ENCODE peak calls at places on chromosomes 13 and 19, in nine cellular contexts. One of them, this sample, is unnamed. For H3K27me3, the result is how much of the 10 kb centered on the place peaks cover.

GRCh38 chr19:3055741-3056453 is 6.4 kb downstream of the TLE5 start:
- DNase-seq in lower lobe of right lung: peak
- DNase-seq in aorta: peak
- DNase-seq in spleen: no peak
- DNase-seq in heart right ventricle: no peak
- DNase-seq in ovary: no peak
- DNase-seq in body of pancreas: peak
- DNase-seq in sigmoid colon: no peak
- DNase-seq in neuronal stem cell: no peak
- DNase-seq in this sample: peak

GRCh38 chr19:14369399-14370168 is 11.7 kb upstream of the ADGRE5 start:
- DNase-seq in body of pancreas: no peak
- DNase-seq in heart right ventricle: peak
- DNase-seq in ovary: no peak
- DNase-seq in aorta: peak
- DNase-seq in lower lobe of right lung: no peak
- DNase-seq in neuronal stem cell: no peak
- DNase-seq in sigmoid colon: no peak
- DNase-seq in spleen: no peak
- DNase-seq in this sample: no peak

GRCh38 chr19:40716655-40717324 is at the start of the genes COQ8B and ITPKC:
- DNase-seq in heart right ventricle: peak
- DNase-seq in aorta: peak
- DNase-seq in body of pancreas: peak
- DNase-seq in ovary: peak
- DNase-seq in sigmoid colon: peak
- DNase-seq in lower lobe of right lung: peak
- DNase-seq in neuronal stem cell: peak
- DNase-seq in spleen: peak
- DNase-seq in this sample: peak

GRCh38 chr19:10968527-10969081 is 7.8 kb downstream of the SMARCA4 start:
- DNase-seq in ovary: no peak
- DNase-seq in lower lobe of right lung: no peak
- DNase-seq in neuronal stem cell: no peak
- DNase-seq in spleen: no peak
- DNase-seq in aorta: no peak
- DNase-seq in heart right ventricle: no peak
- DNase-seq in body of pancreas: no peak
- DNase-seq in sigmoid colon: no peak
- DNase-seq in this sample: no peak

GRCh38 chr13:110713981-110714797 is 689 bp downstream of the ING1 start:
- DNase-seq in lower lobe of right lung: peak
- DNase-seq in heart right ventricle: peak
- DNase-seq in neuronal stem cell: peak
- DNase-seq in sigmoid colon: peak
- DNase-seq in aorta: peak
- DNase-seq in spleen: peak
- DNase-seq in ovary: peak
- DNase-seq in body of pancreas: peak
- DNase-seq in this sample: peak

GRCh38 chr13:100298116-100298681 is 209.3 kb downstream of the PCCA start:
- DNase-seq in sigmoid colon: no peak
- DNase-seq in heart right ventricle: no peak
- DNase-seq in body of pancreas: no peak
- DNase-seq in aorta: no peak
- DNase-seq in lower lobe of right lung: no peak
- DNase-seq in ovary: no peak
- DNase-seq in neuronal stem cell: no peak
- DNase-seq in spleen: no peak
- DNase-seq in this sample: no peak

GRCh38 chr19:57210381-57210780 is 19.1 kb downstream of the ZNF264 start:
- DNase-seq in spleen: no peak
- DNase-seq in lower lobe of right lung: no peak
- DNase-seq in aorta: no peak
- DNase-seq in ovary: no peak
- DNase-seq in neuronal stem cell: no peak
- DNase-seq in body of pancreas: no peak
- DNase-seq in sigmoid colon: no peak
- DNase-seq in heart right ventricle: no peak
- DNase-seq in this sample: no peak

GRCh38 chr13:83740622-83741021 is 141.7 kb downstream of the SLITRK1 start:
- DNase-seq in sigmoid colon: no peak
- DNase-seq in neuronal stem cell: no peak
- DNase-seq in body of pancreas: no peak
- DNase-seq in aorta: no peak
- DNase-seq in ovary: no peak
- DNase-seq in heart right ventricle: no peak
- DNase-seq in lower lobe of right lung: no peak
- DNase-seq in spleen: no peak
- DNase-seq in this sample: no peak

GRCh38 chr19:47658431-47659383 is 49.8 kb downstream of the BICRA start:
- DNase-seq in lower lobe of right lung: peak
- DNase-seq in ovary: no peak
- DNase-seq in sigmoid colon: no peak
- DNase-seq in body of pancreas: no peak
- DNase-seq in heart right ventricle: no peak
- DNase-seq in aorta: no peak
- DNase-seq in spleen: no peak
- DNase-seq in neuronal stem cell: no peak
- DNase-seq in this sample: peak

GRCh38 chr19:30743702-30744101 is 371.5 kb downstream of the ZNF536 start:
- DNase-seq in neuronal stem cell: no peak
- DNase-seq in lower lobe of right lung: no peak
- DNase-seq in sigmoid colon: no peak
- DNase-seq in ovary: no peak
- DNase-seq in body of pancreas: no peak
- DNase-seq in heart right ventricle: no peak
- DNase-seq in aorta: no peak
- DNase-seq in spleen: no peak
- DNase-seq in this sample: no peak

GRCh38 chr13:86581711-86582110 is 782.5 kb upstream of the SLITRK6 start:
- DNase-seq in sigmoid colon: no peak
- DNase-seq in neuronal stem cell: no peak
- DNase-seq in spleen: no peak
- DNase-seq in lower lobe of right lung: no peak
- DNase-seq in aorta: no peak
- DNase-seq in ovary: no peak
- DNase-seq in body of pancreas: no peak
- DNase-seq in heart right ventricle: no peak
- DNase-seq in this sample: no peak

GRCh38 chr19:34319230-34319585 is 45.8 kb upstream of the GPI start:
- DNase-seq in neuronal stem cell: no peak
- DNase-seq in ovary: no peak
- DNase-seq in sigmoid colon: no peak
- DNase-seq in lower lobe of right lung: no peak
- DNase-seq in spleen: no peak
- DNase-seq in aorta: no peak
- DNase-seq in body of pancreas: no peak
- DNase-seq in heart right ventricle: no peak
- DNase-seq in this sample: no peak

GRCh38 chr13:26819067-26819466 is 58.5 kb upstream of the GPR12 start:
- DNase-seq in lower lobe of right lung: no peak
- DNase-seq in neuronal stem cell: no peak
- DNase-seq in sigmoid colon: no peak
- DNase-seq in heart right ventricle: peak
- DNase-seq in ovary: no peak
- DNase-seq in spleen: no peak
- DNase-seq in body of pancreas: no peak
- DNase-seq in aorta: no peak
- DNase-seq in this sample: no peak

GRCh38 chr13:26816876-26817275 is 56.3 kb upstream of the GPR12 start:
- DNase-seq in neuronal stem cell: no peak
- DNase-seq in sigmoid colon: no peak
- DNase-seq in ovary: no peak
- DNase-seq in spleen: no peak
- DNase-seq in lower lobe of right lung: no peak
- DNase-seq in body of pancreas: no peak
- DNase-seq in heart right ventricle: no peak
- DNase-seq in aorta: no peak
- DNase-seq in this sample: no peak

DNA sequence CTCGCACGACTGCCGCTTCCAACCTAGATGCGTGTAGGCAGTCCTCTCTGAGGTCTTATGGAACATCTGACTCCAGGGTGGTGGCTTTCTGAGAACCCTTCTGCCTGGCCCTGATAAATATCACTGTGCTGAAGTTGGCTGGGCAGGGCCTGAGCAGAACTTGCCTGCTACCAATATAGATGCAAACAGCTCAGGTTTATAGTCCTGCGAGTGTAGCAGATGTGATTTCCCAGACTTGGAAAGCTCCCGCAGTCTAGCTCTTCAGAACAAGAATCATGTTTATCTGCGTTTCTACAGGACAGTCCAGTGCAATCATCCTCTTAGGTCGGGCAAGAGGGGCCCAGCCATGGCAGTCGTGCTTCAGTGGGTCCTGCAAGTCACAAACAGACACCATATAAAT is 61.2 kb upstream of the GPR12 start:
- DNase-seq in heart right ventricle: no peak
- DNase-seq in sigmoid colon: no peak
- DNase-seq in spleen: no peak
- DNase-seq in body of pancreas: no peak
- DNase-seq in aorta: no peak
- DNase-seq in neuronal stem cell: no peak
- DNase-seq in lower lobe of right lung: no peak
- DNase-seq in ovary: no peak
- DNase-seq in this sample: no peak
- H3K27me3 ChIP-seq in heart right ventricle: under half
- H3K27me3 ChIP-seq in sigmoid colon: under half
- H3K27me3 ChIP-seq in spleen: under half
- H3K27me3 ChIP-seq in body of pancreas: under half
- H3K27me3 ChIP-seq in aorta: under half
- H3K27me3 ChIP-seq in neuronal stem cell: under half
- H3K27me3 ChIP-seq in lower lobe of right lung: under half
- H3K27me3 ChIP-seq in ovary: under half
- H3K27me3 ChIP-seq in this sample: under half

GRCh38 chr13:35992964-35993363 is 138.2 kb downstream of the DCLK1 start:
- DNase-seq in spleen: no peak
- DNase-seq in neuronal stem cell: no peak
- DNase-seq in heart right ventricle: no peak
- DNase-seq in aorta: no peak
- DNase-seq in ovary: no peak
- DNase-seq in sigmoid colon: no peak
- DNase-seq in body of pancreas: no peak
- DNase-seq in lower lobe of right lung: no peak
- DNase-seq in this sample: no peak
- H3K27ac ChIP-seq in spleen: no peak
- H3K27ac ChIP-seq in neuronal stem cell: no peak
- H3K27ac ChIP-seq in heart right ventricle: peak
- H3K27ac ChIP-seq in aorta: no peak
- H3K27ac ChIP-seq in ovary: no peak
- H3K27ac ChIP-seq in sigmoid colon: no peak
- H3K27ac ChIP-seq in body of pancreas: no peak
- H3K27ac ChIP-seq in lower lobe of right lung: no peak
- H3K27ac ChIP-seq in this sample: no peak

GRCh38 chr13:97221989-97222700 is at the start of gene MBNL2:
- DNase-seq in lower lobe of right lung: peak
- DNase-seq in ovary: peak
- DNase-seq in heart right ventricle: peak
- DNase-seq in neuronal stem cell: peak
- DNase-seq in body of pancreas: peak
- DNase-seq in aorta: peak
- DNase-seq in spleen: peak
- DNase-seq in sigmoid colon: peak
- DNase-seq in this sample: peak
- H3K27me3 ChIP-seq in lower lobe of right lung: under half
- H3K27me3 ChIP-seq in ovary: under half
- H3K27me3 ChIP-seq in heart right ventricle: under half
- H3K27me3 ChIP-seq in neuronal stem cell: under half
- H3K27me3 ChIP-seq in body of pancreas: under half
- H3K27me3 ChIP-seq in aorta: under half
- H3K27me3 ChIP-seq in spleen: under half
- H3K27me3 ChIP-seq in sigmoid colon: under half
- H3K27me3 ChIP-seq in this sample: under half

GRCh38 chr19:18875726-18876125 is 20.2 kb downstream of the CERS1 start:
- DNase-seq in ovary: no peak
- DNase-seq in heart right ventricle: no peak
- DNase-seq in neuronal stem cell: no peak
- DNase-seq in lower lobe of right lung: no peak
- DNase-seq in aorta: no peak
- DNase-seq in body of pancreas: no peak
- DNase-seq in spleen: no peak
- DNase-seq in sigmoid colon: no peak
- DNase-seq in this sample: no peak
- H3K27ac ChIP-seq in ovary: no peak
- H3K27ac ChIP-seq in heart right ventricle: no peak
- H3K27ac ChIP-seq in neuronal stem cell: no peak
- H3K27ac ChIP-seq in lower lobe of right lung: no peak
- H3K27ac ChIP-seq in aorta: no peak
- H3K27ac ChIP-seq in body of pancreas: no peak
- H3K27ac ChIP-seq in spleen: no peak
- H3K27ac ChIP-seq in sigmoid colon: no peak
- H3K27ac ChIP-seq in this sample: no peak

This sample was measured in right cardiac atrium.